ENCODE peak calls at places on chromosomes 16 and 17, in six cellular contexts. D is GM23338, I is sigmoid colon, W is uterus, P is OCI-LY7, A is right atrium auricular region. U is an unnamed sample.

GRCh38 chr17:10268005-10268404 is 69.6 kb upstream of the GAS7 start:
- DNase-seq in D (no peak), I (no peak), W (no peak), P (no peak), A (no peak), U (no peak)

GRCh38 chr16:85485379-85485778 is 127.7 kb upstream of the GSE1 start:
- DNase-seq in D (no peak), I (no peak), W (no peak), P (no peak), A (no peak), U (no peak)

GRCh38 chr17:47829870-47830269 is 1.5 kb downstream of the MRPL10 start:
- DNase-seq in D (no peak), I (no peak), W (no peak), P (no peak), A (no peak), U (peak; percentile 69)

GRCh38 chr17:65249774-65250173 is 112.6 kb downstream of the RGS9 start:
- DNase-seq in D (no peak), I (no peak), W (no peak), P (no peak), A (no peak), U (no peak)

GRCh38 chr16:87549627-87550509 is 52.4 kb upstream of the JPH3 start:
- DNase-seq in D (no peak), I (no peak), W (no peak), P (no peak), A (no peak), U (no peak)

GRCh38 chr17:17300624-17301568 is 2.3 kb upstream of the NT5M start:
- DNase-seq in D (peak; percentile 97), I (peak; percentile 73), W (peak; percentile 62), P (peak; percentile 74), A (no peak), U (peak; percentile 18)

GRCh38 chr17:1039511-1040215 is 42.7 kb downstream of the TIMM22 start:
- DNase-seq in D (no peak), I (peak; percentile 87), W (peak; percentile 38), P (no peak), A (peak; percentile 79), U (no peak)

GRCh38 chr17:58083491-58084316 is 485 bp downstream of the DYNLL2 start:
- DNase-seq in D (peak; percentile 37), I (peak; percentile 86), W (peak; percentile 59), P (peak; percentile 73), A (no peak), U (peak; percentile 56)

GRCh38 chr17:2689411-2690164 is 22.0 kb downstream of the CLUH start:
- DNase-seq in D (no peak), I (peak; percentile 64), W (no peak), P (no peak), A (peak; percentile 59), U (no peak)

GRCh38 chr16:21036471-21036870 is 114.2 kb downstream of the DNAH3 start:
- DNase-seq in D (no peak), I (no peak), W (no peak), P (no peak), A (no peak), U (no peak)

GRCh38 chr16:68790130-68790761 is 53.1 kb upstream of the TANGO6 start:
- DNase-seq in D (peak; percentile 52), I (peak; percentile 66), W (peak; percentile 18), P (no peak), A (no peak), U (no peak)

GRCh38 chr16:4387769-4388168 is 16.1 kb downstream of the VASN start:
- DNase-seq in D (no peak), I (no peak), W (no peak), P (no peak), A (no peak), U (no peak)

GRCh38 chr17:69912819-69913218 is 162.2 kb upstream of the KCNJ16 start:
- DNase-seq in D (no peak), I (no peak), W (no peak), P (no peak), A (no peak), U (no peak)

GRCh38 chr16:72832640-72833039 is 215.3 kb downstream of the ZFHX3 start:
- DNase-seq in D (peak; percentile 82), I (peak; percentile 94), W (peak; percentile 94), P (peak; percentile 55), A (peak; percentile 90), U (peak; percentile 37)

GRCh38 chr16:88737298-88738166 is 31.2 kb downstream of the CTU2 start:
- DNase-seq in D (peak; percentile 77), I (peak; percentile 89), W (peak; percentile 64), P (peak; percentile 82), A (no peak), U (peak; percentile 74)

GRCh38 chr17:83198366-83199341 is 119.2 kb downstream of the METRNL start:
- DNase-seq in D (no peak), I (peak; percentile 61), W (no peak), P (peak; percentile 49), A (no peak), U (no peak)

GRCh38 chr17:35596530-35597233 is 9.6 kb downstream of the AP2B1 start:
- DNase-seq in D (peak; percentile 91), I (no peak), W (no peak), P (no peak), A (no peak), U (no peak)

GRCh38 chr17:3740611-3741073 is 16.9 kb downstream of the HASPIN start:
- DNase-seq in D (no peak), I (no peak), W (no peak), P (no peak), A (no peak), U (peak; percentile 60)

GRCh38 chr17:68324114-68324513 is 32.8 kb downstream of the ARSG start:
- DNase-seq in D (no peak), I (no peak), W (no peak), P (no peak), A (no peak), U (no peak)

GRCh38 chr17:74919440-74920305 is 3.4 kb downstream of the USH1G start:
- DNase-seq in D (peak; percentile 82), I (no peak), W (no peak), P (no peak), A (no peak), U (no peak)

GRCh38 chr17:692116-692515 is 22.5 kb downstream of the VPS53 start:
- DNase-seq in D (no peak), I (no peak), W (no peak), P (no peak), A (no peak), U (no peak)

GRCh38 chr17:44792276-44792675 is 33.5 kb downstream of the ADAM11 start:
- DNase-seq in D (no peak), I (no peak), W (no peak), P (no peak), A (no peak), U (no peak)

GRCh38 chr16:4994719-4995434 is 36.7 kb downstream of the SEC14L5 start:
- DNase-seq in D (no peak), I (no peak), W (no peak), P (no peak), A (no peak), U (no peak)

GRCh38 chr17:44628234-44629188 is 27.8 kb upstream of the MEIOC start:
- DNase-seq in D (peak; percentile 82), I (no peak), W (peak; percentile 20), P (peak; percentile 82), A (peak; percentile 64), U (no peak)

GRCh38 chr17:80773243-80773991 is 218.2 kb upstream of the CHMP6 start:
- DNase-seq in D (peak; percentile 44), I (peak; percentile 98), W (no peak), P (peak; percentile 76), A (no peak), U (no peak)

GRCh38 chr17:43578699-43579569 is 32.8 kb upstream of the ETV4 start:
- DNase-seq in D (peak; percentile 49), I (no peak), W (no peak), P (peak; percentile 65), A (no peak), U (peak; percentile 1)

GRCh38 chr17:61412860-61413653 is 13.4 kb downstream of the TBX2 start:
- DNase-seq in D (peak; percentile 64), I (peak; percentile 63), W (no peak), P (no peak), A (peak; percentile 56), U (no peak)

GRCh38 chr16:27245276-27246231 is 23.0 kb downstream of the NSMCE1 start:
- DNase-seq in D (no peak), I (peak; percentile 89), W (peak; percentile 81), P (no peak), A (peak; percentile 60), U (no peak)

GRCh38 chr16:67555795-67556212 is 6.5 kb upstream of the CTCF start:
- DNase-seq in D (no peak), I (no peak), W (no peak), P (peak; percentile 50), A (no peak), U (no peak)

GRCh38 chr16:10979717-10980601 is 35.6 kb downstream of the CLEC16A start:
- DNase-seq in D (peak; percentile 48), I (peak; percentile 88), W (peak; percentile 78), P (no peak), A (peak; percentile 73), U (no peak)
- H3K36me3 ChIP-seq in D (no peaks in the 10 kb centered on the region), I (peaks cover 27% of the 10 kb centered on the region), W (no peaks in the 10 kb centered on the region), P (peaks cover 75% of the 10 kb centered on the region), A (peaks cover 52% of the 10 kb centered on the region), U (peaks cover 26% of the 10 kb centered on the region)

DNA sequence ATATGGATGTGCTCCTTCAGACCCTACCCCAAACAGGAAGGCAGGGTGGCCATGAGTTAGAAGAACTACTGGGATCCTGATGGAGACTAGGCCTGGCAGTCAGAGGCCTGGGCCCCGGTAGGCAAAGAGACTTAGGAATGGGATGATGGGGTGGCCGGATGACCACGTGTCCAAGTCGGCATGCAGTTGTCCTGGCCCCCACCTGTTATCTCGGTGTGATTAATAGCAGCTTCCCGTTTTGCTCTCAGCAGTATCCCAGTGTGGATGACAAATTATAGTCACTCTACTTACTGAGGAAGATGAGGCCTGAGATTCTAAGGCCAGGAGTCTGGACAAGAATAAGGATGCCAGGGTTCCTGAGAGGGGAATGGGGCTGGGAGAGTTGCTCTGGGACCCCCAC is 1.5 kb downstream of the TNFSF12 start:
- DNase-seq in D (no peak), I (no peak), W (no peak), P (no peak), A (no peak), U (no peak)
- H3K27ac ChIP-seq in D (no peak overlapping the region), I (peak overlapping the region; percentile 92), W (peak overlapping the region; percentile 89), P (no peak overlapping the region), A (peak overlapping the region; percentile 80), U (peak overlapping the region; percentile 78)

GRCh38 chr16:89744813-89745212 is 23.5 kb downstream of the ZNF276 start:
- DNase-seq in D (no peak), I (no peak), W (no peak), P (no peak), A (no peak), U (no peak)

GRCh38 chr16:89746043-89746442 is 24.7 kb downstream of the ZNF276 start:
- DNase-seq in D (no peak), I (no peak), W (no peak), P (no peak), A (no peak), U (no peak)

DNA sequence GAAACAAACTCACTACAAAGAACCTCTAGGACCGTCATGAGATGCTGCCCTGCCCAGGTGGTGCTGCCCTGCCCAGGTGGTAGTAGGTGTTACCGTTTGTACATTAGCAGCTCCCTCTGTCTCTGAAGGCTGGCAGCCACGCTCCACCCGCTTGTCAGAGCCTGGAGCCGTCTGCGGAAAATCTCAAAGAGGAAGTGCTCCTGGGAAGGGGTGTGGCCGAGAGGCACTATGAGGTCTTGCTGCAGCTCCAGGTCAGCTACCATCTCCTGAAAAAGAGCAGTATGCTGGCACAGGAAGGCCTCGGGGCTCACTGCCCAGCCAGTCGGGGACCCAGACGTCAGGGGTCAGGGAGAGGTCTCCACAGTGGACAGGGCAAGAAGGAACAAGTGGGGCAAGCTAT is 28.3 kb downstream of the ZNF276 start:
- DNase-seq in D (no peak), I (no peak), W (no peak), P (no peak), A (no peak), U (no peak)
- H3K36me3 ChIP-seq in D (peaks cover 45% of the 10 kb centered on the region), I (no peaks in the 10 kb centered on the region), W (no peaks in the 10 kb centered on the region), P (peaks cover 95% of the 10 kb centered on the region), A (no peaks in the 10 kb centered on the region), U (peaks cover 4% of the 10 kb centered on the region)

GRCh38 chr17:32159586-32160438 is 17.5 kb downstream of the RHOT1 start:
- DNase-seq in D (no peak), I (no peak), W (no peak), P (no peak), A (no peak), U (no peak)
- H3K27ac ChIP-seq in D (no peak overlapping the region), I (no peak overlapping the region), W (no peak overlapping the region), P (no peak overlapping the region), A (no peak overlapping the region), U (no peak overlapping the region)